ENCODE peak calls at places on chromosomes 16 and 17, in six cellular contexts. C, P, Z, W, H and V are unnamed samples.

GRCh38 chr16:27818231-27818630 is 245.3 kb downstream of the GSG1L start:
- DNase-seq in W (no peak), H (no peak), Z (no peak), P (no peak), C (no peak), V (no peak)

GRCh38 chr17:78300962-78301820 is 58.7 kb downstream of the SOCS3 start:
- DNase-seq in C (no peak), Z (no peak), H (no peak), P (no peak), W (no peak), V (no peak)

GRCh38 chr16:27778926-27779570 is 229.1 kb downstream of the KATNIP start:
- DNase-seq in W (no peak), C (peak), H (no peak), Z (no peak), P (no peak), V (no peak)

GRCh38 chr16:85416267-85417109 is 196.6 kb upstream of the GSE1 start:
- DNase-seq in P (no peak), H (peak), C (peak), Z (peak), W (peak), V (peak)

GRCh38 chr16:57265850-57266530 is 18.5 kb downstream of the PLLP start:
- DNase-seq in P (peak), C (peak), H (peak), Z (peak), W (peak), V (peak)

GRCh38 chr16:392450-393027 is 4.5 kb upstream of the NME4 start:
- DNase-seq in C (no peak), Z (no peak), P (no peak), H (no peak), W (no peak), V (no peak)

GRCh38 chr17:81097943-81098308 is 63.0 kb downstream of the BAIAP2 start:
- DNase-seq in Z (peak), H (no peak), C (no peak), W (no peak), P (peak), V (no peak)

GRCh38 chr17:57206928-57207327 is 49.4 kb upstream of the MSI2 start:
- DNase-seq in C (no peak), W (no peak), H (no peak), P (no peak), Z (no peak), V (no peak)

GRCh38 chr17:43983196-43983514 is 21.3 kb upstream of the NAGS start:
- DNase-seq in H (no peak), P (no peak), Z (no peak), W (no peak), C (no peak), V (no peak)

GRCh38 chr17:79778504-79779087 is 648 bp downstream of the CBX2 start:
- DNase-seq in P (no peak), C (peak), Z (no peak), W (no peak), H (peak), V (no peak)

GRCh38 chr16:85211247-85211910 is 99.1 kb upstream of the CIBAR2 start:
- DNase-seq in H (no peak), Z (no peak), W (peak), C (no peak), P (peak), V (no peak)

GRCh38 chr16:3606441-3606840 is 5.0 kb downstream of the SLX4 start:
- DNase-seq in Z (no peak), W (no peak), H (no peak), P (no peak), C (no peak), V (no peak)

GRCh38 chr16:56700195-56700594 is 17.9 kb downstream of the MT1X start:
- DNase-seq in C (no peak), H (no peak), Z (no peak), W (no peak), P (no peak), V (no peak)

GRCh38 chr16:68564367-68564985 is 25.4 kb downstream of the ZFP90 start:
- DNase-seq in W (peak), C (no peak), H (peak), Z (no peak), P (peak), V (peak)

GRCh38 chr17:48297825-48298224 is 132.2 kb downstream of the SKAP1 start:
- DNase-seq in P (no peak), H (no peak), W (no peak), Z (no peak), C (no peak), V (no peak)

GRCh38 chr17:4405038-4405669 is 28.6 kb upstream of the SPNS3 start:
- DNase-seq in H (no peak), P (no peak), W (no peak), C (no peak), Z (no peak), V (no peak)

GRCh38 chr17:4405699-4406098 is 28.0 kb upstream of the SPNS3 start:
- DNase-seq in C (no peak), H (no peak), W (no peak), Z (no peak), P (no peak), V (no peak)

GRCh38 chr17:4407216-4407615 is 26.5 kb upstream of the SPNS3 start:
- DNase-seq in W (peak), Z (no peak), H (no peak), C (no peak), P (no peak), V (no peak)

GRCh38 chr17:4407851-4408250 is 25.9 kb upstream of the SPNS3 start:
- DNase-seq in C (no peak), P (no peak), H (no peak), Z (no peak), W (peak), V (peak)

DNA sequence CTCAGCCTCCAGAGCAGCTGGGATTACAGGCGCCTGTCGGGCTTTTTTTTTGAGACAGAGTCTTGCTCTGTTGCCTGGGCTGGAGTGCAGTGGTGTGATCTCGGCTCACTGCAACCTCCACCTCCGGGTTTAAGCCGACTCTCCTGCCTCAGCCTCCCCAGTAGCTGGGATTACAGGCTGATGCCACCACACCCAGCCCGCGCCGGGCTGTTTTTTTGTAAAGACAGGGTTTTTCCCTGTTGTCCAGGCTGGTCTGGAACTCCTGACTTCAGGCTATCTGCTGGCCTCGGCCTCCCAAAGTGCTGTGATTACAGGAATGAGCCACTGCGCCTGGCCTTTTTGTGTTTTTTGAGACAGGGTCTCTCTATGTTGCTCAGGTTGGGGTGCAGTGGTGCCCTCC is 27.4 kb upstream of the SPNS3 start:
- DNase-seq in C (no peak), H (no peak), W (no peak), P (no peak), Z (no peak), V (no peak)
- TF ChIP-seq CTCF in C (no peak), H (no peak), W (no peak), P (no peak), Z (no peak), V (no peak)

GRCh38 chr17:45759761-45760160 is 24.4 kb upstream of the CRHR1 start:
- DNase-seq in C (peak), H (no peak), P (no peak), Z (no peak), W (no peak), V (peak)
- H3K4me3 ChIP-seq in C (no peak), H (no peak), P (no peak), Z (no peak), W (no peak), V (no peak)

GRCh38 chr16:66419527-66419926 is 7.6 kb upstream of the BEAN1 start:
- DNase-seq in Z (no peak), C (no peak), H (peak), P (no peak), W (no peak), V (no peak)
- TF ChIP-seq CTCF in Z (no peak), C (no peak), H (peak), P (no peak), W (peak), V (no peak)

GRCh38 chr16:89565256-89565505 is 4.7 kb downstream of the RPL13 start:
- DNase-seq in Z (no peak), P (no peak), C (no peak), W (no peak), H (no peak), V (no peak)
- H3K4me3 ChIP-seq in Z (no peak), P (no peak), C (no peak), W (no peak), H (peak), V (peak)